ENCODE peak calls at places on chromosomes 1 and 21, in four cellular contexts. G, N, Y and I are unnamed samples.

GRCh38 chr1:35261412-35262120 is 6.9 kb upstream of the ZMYM4 start:
- DNase-seq in G (no peak), N (no peak), Y (no peak), I (no peak)

GRCh38 chr1:203871114-203871875 is 9.9 kb downstream of the SNRPE start:
- DNase-seq in G (peak; percentile 84), N (peak; percentile 79), Y (peak; percentile 52), I (peak; percentile 33)

GRCh38 chr1:27574871-27575831 is 28.8 kb downstream of the AHDC1 start:
- DNase-seq in G (peak; percentile 84), N (peak; percentile 79), Y (peak; percentile 87), I (peak; percentile 81)

GRCh38 chr1:163664706-163665321 is 343.1 kb downstream of the NUF2 start:
- DNase-seq in G (peak; percentile 81), N (no peak), Y (no peak), I (no peak)

GRCh38 chr21:41755934-41756773 is 10.7 kb downstream of the RIPK4 start:
- DNase-seq in G (no peak), N (no peak), Y (no peak), I (no peak)

GRCh38 chr1:67626495-67627235 is 58.3 kb upstream of the GADD45A start:
- DNase-seq in G (peak; percentile 54), N (peak; percentile 75), Y (no peak), I (no peak)

GRCh38 chr21:29181799-29182470 is 51.5 kb downstream of the MAP3K7CL start:
- DNase-seq in G (peak; percentile 95), N (peak; percentile 84), Y (no peak), I (no peak)

GRCh38 chr1:14140800-14141526 is 441.0 kb downstream of the PRDM2 start:
- DNase-seq in G (no peak), N (no peak), Y (no peak), I (no peak)

GRCh38 chr1:228101994-228102790 is 933 bp downstream of the C1orf35 start:
- DNase-seq in G (no peak), N (no peak), Y (peak; percentile 60), I (peak; percentile 74)

GRCh38 chr1:7680791-7681165 is 90.3 kb upstream of the VAMP3 start:
- DNase-seq in G (no peak), N (no peak), Y (peak; percentile 45), I (no peak)

GRCh38 chr1:236251587-236251986 is 30.2 kb downstream of the ERO1B start:
- DNase-seq in G (no peak), N (no peak), Y (no peak), I (no peak)

GRCh38 chr1:2645776-2646175 is 13.0 kb upstream of the MMEL1 start:
- DNase-seq in G (no peak), N (no peak), Y (no peak), I (no peak)

GRCh38 chr1:197129698-197130097 is 16.8 kb downstream of the ASPM start:
- DNase-seq in G (no peak), N (no peak), Y (no peak), I (no peak)

DNA sequence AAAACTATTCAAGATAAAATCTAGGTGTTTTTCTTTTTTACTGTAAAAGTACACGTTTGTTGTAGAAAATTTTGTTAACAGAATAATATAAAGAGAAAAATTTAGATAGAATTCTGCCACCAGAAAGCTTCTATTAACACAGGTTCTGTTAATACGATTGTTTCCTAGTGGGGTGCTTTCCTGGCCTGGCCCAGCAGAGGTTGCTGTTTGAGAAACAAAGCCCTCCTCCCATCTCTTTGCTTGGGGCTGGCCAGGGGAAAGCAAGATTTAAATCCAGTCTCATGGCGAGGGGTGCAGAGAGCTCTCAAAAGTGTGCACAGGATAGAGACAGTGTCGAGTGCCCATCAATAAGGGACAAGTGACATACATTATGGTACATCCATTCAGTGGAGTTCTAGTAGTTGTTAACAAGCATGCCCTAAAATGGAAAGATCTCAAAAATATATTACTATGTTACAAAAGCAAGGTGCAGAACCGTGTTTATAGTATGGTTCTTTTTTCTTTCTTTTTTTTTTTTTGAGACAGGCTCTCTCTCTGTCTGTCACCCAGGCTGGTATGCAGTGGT is 14.6 kb upstream of the ACBD3 start:
- DNase-seq in G (peak; percentile 28), N (no peak), Y (peak; percentile 65), I (no peak)
- TF ChIP-seq CTCF in G (peak; percentile 51), N (peak; percentile 50), Y (peak; percentile 71), I (peak; percentile 10)

GRCh38 chr1:5888606-5889211 is 103.5 kb downstream of the NPHP4 start:
- DNase-seq in G (no peak), N (no peak), Y (peak; percentile 44), I (no peak)
- TF ChIP-seq CTCF in G (no peak), N (peak; percentile 32), Y (peak; percentile 28), I (no peak)

GRCh38 chr1:191634801-191635520 is 523.3 kb upstream of the RGS18 start:
- DNase-seq in G (no peak), N (no peak), Y (no peak), I (no peak)

GRCh38 chr1:191624044-191624443 is 534.2 kb upstream of the RGS18 start:
- DNase-seq in G (no peak), N (no peak), Y (no peak), I (no peak)

DNA sequence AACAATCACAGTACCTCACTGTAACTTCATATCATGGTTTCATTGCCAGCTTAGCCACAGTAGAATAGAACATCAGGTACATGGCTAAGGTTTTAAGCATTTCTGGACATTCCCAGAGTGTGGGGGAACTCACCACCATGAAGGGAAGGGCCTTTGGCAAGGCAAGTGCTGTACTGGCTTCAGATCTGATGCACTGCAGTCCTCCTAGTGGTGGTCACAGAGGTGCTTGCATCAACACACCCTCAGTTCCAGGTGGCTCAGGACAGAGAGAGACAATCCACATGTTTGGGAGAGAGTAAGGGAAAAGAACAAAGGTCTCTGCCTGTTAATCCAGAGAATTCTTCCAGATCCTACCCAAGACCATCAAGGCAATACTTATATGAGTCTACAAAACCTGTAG is 528.4 kb upstream of the RGS18 start:
- DNase-seq in G (no peak), N (no peak), Y (peak; percentile 67), I (no peak)
- TF ChIP-seq CTCF in G (no peak), N (no peak), Y (peak; percentile 55), I (no peak)

GRCh38 chr21:33828083-33828482 is 87.5 kb downstream of the ATP5PO start:
- DNase-seq in G (no peak), N (no peak), Y (no peak), I (no peak)

GRCh38 chr21:33825419-33825818 is 90.2 kb downstream of the ATP5PO start:
- DNase-seq in G (no peak), N (no peak), Y (no peak), I (no peak)

GRCh38 chr21:33821580-33822322 is 93.9 kb downstream of the ATP5PO start:
- DNase-seq in G (no peak), N (no peak), Y (no peak), I (no peak)

GRCh38 chr21:33825898-33826297 is 89.7 kb downstream of the ATP5PO start:
- DNase-seq in G (peak; percentile 67), N (peak; percentile 20), Y (no peak), I (no peak)

DNA sequence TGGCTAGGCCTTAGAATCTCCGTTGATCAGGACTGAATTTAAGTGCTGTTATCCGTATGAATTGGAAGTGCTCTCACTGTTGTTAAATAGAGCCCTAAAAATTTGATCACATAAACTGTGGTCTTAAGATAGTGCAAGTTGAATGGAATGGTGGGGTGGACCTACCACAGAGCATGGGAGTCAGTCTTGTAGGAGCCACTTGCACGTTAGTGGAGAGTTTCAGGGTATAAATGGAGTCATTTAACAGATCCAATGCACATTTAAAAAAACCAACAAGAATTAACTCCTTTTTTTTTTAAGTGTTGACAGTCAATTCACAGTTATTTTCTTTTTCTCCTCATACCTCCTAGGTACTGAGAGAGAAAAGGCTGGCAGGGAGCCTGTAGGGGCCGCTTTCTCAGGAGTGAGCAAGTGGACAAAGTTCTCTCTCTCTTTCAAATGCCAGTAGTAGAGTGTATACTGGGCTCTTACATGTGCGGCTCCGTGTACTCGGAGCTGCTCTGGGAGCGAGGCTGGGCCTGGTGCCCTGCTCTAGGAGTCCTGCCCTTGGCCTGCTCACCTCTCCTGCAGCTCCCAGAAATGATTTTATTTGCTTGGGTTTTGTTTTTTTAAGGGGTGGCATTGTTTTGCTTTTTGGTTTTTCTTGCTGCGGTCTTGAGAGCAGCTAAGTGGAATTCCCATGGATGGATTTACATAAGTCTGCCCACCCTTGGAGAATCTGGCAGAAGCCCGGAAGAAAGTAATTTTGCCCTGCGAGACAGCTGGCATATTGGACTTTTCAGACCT is 91.3 kb downstream of the ATP5PO start:
- DNase-seq in G (no peak), N (no peak), Y (no peak), I (no peak)
- TF ChIP-seq CTCF in G (no peak), N (no peak), Y (no peak), I (no peak)

DNA sequence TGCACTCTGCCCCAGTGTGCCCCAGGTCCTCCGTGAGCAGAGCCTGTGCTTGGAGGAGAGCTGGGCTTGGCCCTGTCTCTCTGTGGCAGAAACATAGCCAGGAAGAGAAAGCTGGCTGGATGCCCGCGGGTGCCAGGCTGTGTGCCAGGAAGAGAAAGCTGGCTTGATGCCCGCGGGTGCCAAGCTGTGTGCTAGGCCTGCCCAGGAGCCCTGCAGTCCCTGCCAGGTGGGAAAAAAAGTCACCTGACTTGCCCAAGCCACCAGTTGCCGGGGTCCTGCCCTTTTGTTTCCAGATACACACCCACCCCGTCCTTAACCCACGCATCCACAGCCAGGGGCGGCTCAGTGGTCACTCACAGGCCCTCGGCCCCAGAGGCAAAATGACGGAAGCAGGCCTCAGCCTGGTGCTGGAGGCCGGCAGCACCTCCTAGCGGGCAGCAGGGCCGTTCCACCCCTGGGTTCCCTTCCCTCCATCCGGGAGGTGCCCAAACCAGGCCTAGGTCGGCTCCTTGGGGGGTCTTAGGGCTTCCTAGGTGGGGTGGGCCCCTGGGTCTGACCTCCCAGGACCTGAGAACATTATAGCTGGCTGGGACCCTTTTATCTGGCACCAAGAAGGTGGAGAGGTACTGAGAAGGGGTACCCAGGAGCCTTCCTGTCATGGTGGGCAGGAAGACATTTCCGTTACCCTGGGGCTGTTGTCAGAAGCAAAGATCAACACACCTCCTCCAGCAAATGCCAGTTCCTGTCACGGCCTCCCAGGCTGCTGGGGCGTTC is 9.1 kb downstream of the ITGB2 start:
- DNase-seq in G (no peak), N (no peak), Y (no peak), I (no peak)
- TF ChIP-seq CTCF in G (no peak), N (peak; percentile 27), Y (peak; percentile 53), I (no peak)

GRCh38 chr21:15953551-15954116 is 223.9 kb downstream of the USP25 start:
- DNase-seq in G (no peak), N (no peak), Y (no peak), I (no peak)
- TF ChIP-seq CTCF in G (no peak), N (no peak), Y (no peak), I (no peak)

GRCh38 chr21:23045955-23046354 is 2047.7 kb downstream of the NCAM2 start:
- DNase-seq in G (no peak), N (no peak), Y (no peak), I (no peak)
- TF ChIP-seq CTCF in G (no peak), N (no peak), Y (no peak), I (no peak)